ENCODE peak calls at places on chromosomes 3 and 15, in eight cellular contexts. S is fibroblast of the aortic adventitia; Y is activated T-cell treated with anti-CD3 and anti-CD28 coated beads, Interleukin-2, amount 50 U/mL, for 4 hours; Q is NCI-H524; G is stimulated activated effector memory CD8-positive, alpha-beta T cell treated with anti-CD3 and anti-CD28 coated beads, Interleukin-12 subunit alpha, Interleukin-12 subunit beta, amount 100 ng/mL, for 72 hours; R is smooth muscle cell of the brain vasculature; H is CD8-positive, alpha-beta T cell; T is EH. O is an unnamed sample.

GRCh38 chr3:107217161-107217560 is 160.1 kb upstream of the CCDC54 start:
- DNase-seq in Y (no peak), H (no peak), G (no peak), Q (no peak), S (peak; percentile 90), R (no peak), T (peak; percentile 96), O (no peak)

GRCh38 chr3:161420746-161421145 is 49.4 kb upstream of the SPTSSB start:
- DNase-seq in T (peak; percentile 43), Q (no peak), S (no peak), G (no peak), H (no peak), Y (no peak), R (peak; percentile 21), O (no peak)

GRCh38 chr3:132265488-132265887 is 51.7 kb upstream of the ACP3 start:
- DNase-seq in Y (no peak), R (no peak), T (no peak), Q (peak; percentile 92), G (no peak), H (no peak), S (no peak), O (no peak)

GRCh38 chr3:13621381-13622221 is 72.7 kb downstream of the FBLN2 start:
- DNase-seq in G (no peak), H (peak; percentile 65), Y (no peak), Q (no peak), R (no peak), T (no peak), S (no peak), O (no peak)

GRCh38 chr3:44033123-44033522 is 208.6 kb upstream of the TOPAZ1 start:
- DNase-seq in T (no peak), S (no peak), Y (no peak), Q (peak; percentile 65), H (no peak), G (no peak), R (no peak), O (no peak)

GRCh38 chr3:109369510-109369909 is 32.2 kb upstream of the DPPA4 start:
- DNase-seq in R (no peak), T (no peak), Y (no peak), S (no peak), Q (no peak), G (no peak), H (no peak), O (no peak)

GRCh38 chr3:86814321-86814720 is 176.6 kb downstream of the VGLL3 start:
- DNase-seq in G (no peak), H (no peak), R (no peak), T (peak; percentile 33), Q (no peak), S (no peak), Y (no peak), O (no peak)

GRCh38 chr15:30042556-30042955 is 40.2 kb upstream of the GOLGA8J start:
- DNase-seq in T (no peak), Q (no peak), Y (no peak), H (no peak), G (no peak), S (peak; percentile 53), R (no peak), O (no peak)

GRCh38 chr15:77126516-77126915 is 55.6 kb upstream of the TSPAN3 start:
- DNase-seq in S (no peak), Q (no peak), T (no peak), H (no peak), G (no peak), R (no peak), Y (no peak), O (no peak)

GRCh38 chr3:158791259-158791920 is 10.5 kb upstream of the MFSD1 start:
- DNase-seq in G (no peak), T (peak; percentile 81), R (no peak), Q (peak; percentile 46), S (peak; percentile 91), Y (no peak), H (peak; percentile 17), O (no peak)

GRCh38 chr3:138434276-138434874 is at the start of gene ESYT3:
- DNase-seq in S (peak; percentile 34), G (peak; percentile 15), Q (peak; percentile 50), R (no peak), Y (no peak), H (peak; percentile 20), T (peak; percentile 66), O (no peak)

GRCh38 chr15:52481915-52482314 is 46.8 kb downstream of the MYO5A start:
- DNase-seq in T (peak; percentile 91), Y (peak; percentile 23), R (peak; percentile 65), Q (no peak), H (peak; percentile 50), S (peak; percentile 76), G (no peak), O (no peak)

GRCh38 chr15:91549581-91549980 is 303.9 kb upstream of the SLCO3A1 start:
- DNase-seq in T (no peak), R (no peak), S (no peak), G (no peak), Q (no peak), Y (no peak), H (no peak), O (no peak)

GRCh38 chr3:57163751-57164150 is 1.4 kb downstream of the IL17RD start:
- DNase-seq in H (no peak), T (no peak), Y (no peak), G (no peak), Q (no peak), R (no peak), S (peak; percentile 37), O (no peak)

GRCh38 chr3:88113311-88114162 is 36.2 kb upstream of the C3orf38 start:
- DNase-seq in H (peak; percentile 66), R (peak; percentile 49), S (peak; percentile 82), Y (peak; percentile 54), G (peak; percentile 36), T (peak; percentile 77), Q (peak; percentile 8), O (peak; percentile 70)

GRCh38 chr3:61663728-61664492 is 102.5 kb downstream of the PTPRG start:
- DNase-seq in S (peak; percentile 99), G (no peak), Q (no peak), R (peak; percentile 97), Y (no peak), T (peak; percentile 98), H (no peak), O (no peak)

GRCh38 chr3:12175137-12175593 is 16.5 kb upstream of the TIMP4 start:
- DNase-seq in T (peak; percentile 46), R (no peak), S (peak; percentile 56), Q (no peak), Y (no peak), H (no peak), G (no peak), O (no peak)

GRCh38 chr3:176941674-176942073 is 255.6 kb downstream of the TBL1XR1 start:
- DNase-seq in Y (no peak), R (no peak), H (no peak), S (peak; percentile 11), G (no peak), T (no peak), Q (no peak), O (no peak)

GRCh38 chr3:112561085-112561692 is 573 bp downstream of the ATG3 start:
- DNase-seq in T (peak; percentile 87), S (peak; percentile 85), Q (peak; percentile 66), G (peak; percentile 57), Y (peak; percentile 69), H (peak; percentile 77), R (peak; percentile 70), O (no peak)

GRCh38 chr3:78258798-78259197 is 1218.9 kb downstream of the ROBO2 start:
- DNase-seq in T (peak; percentile 97), H (no peak), R (no peak), Y (no peak), Q (no peak), G (no peak), S (peak; percentile 88), O (no peak)

O was measured in glomerular endothelial cell.